ENCODE peak calls at places on chromosomes 1 and 21, in four cellular contexts. One of them, this sample, is unnamed.

GRCh38 chr1:87915771-87916170 is 587.1 kb downstream of the LMO4 start:
- DNase-seq in astrocyte of the spinal cord: no peak
- DNase-seq in LNCaP clone FGC: no peak
- DNase-seq in HL-60: no peak
- DNase-seq in this sample: no peak

GRCh38 chr1:63774617-63775417 is 1.0 kb downstream of the ROR1 start:
- DNase-seq in astrocyte of the spinal cord: peak
- DNase-seq in LNCaP clone FGC: no peak
- DNase-seq in HL-60: no peak
- DNase-seq in this sample: no peak

GRCh38 chr1:27038020-27038419 is 25.4 kb upstream of the TENT5B start:
- DNase-seq in astrocyte of the spinal cord: no peak
- DNase-seq in LNCaP clone FGC: no peak
- DNase-seq in HL-60: peak
- DNase-seq in this sample: no peak

GRCh38 chr1:173392895-173393654 is 84.1 kb upstream of the PRDX6 start:
- DNase-seq in astrocyte of the spinal cord: peak
- DNase-seq in LNCaP clone FGC: no peak
- DNase-seq in HL-60: no peak
- DNase-seq in this sample: peak

GRCh38 chr1:52032124-52032784 is 1.4 kb downstream of the KTI12 start:
- DNase-seq in astrocyte of the spinal cord: no peak
- DNase-seq in LNCaP clone FGC: no peak
- DNase-seq in HL-60: peak
- DNase-seq in this sample: no peak

GRCh38 chr1:168945870-168946269 is 160.6 kb upstream of the ATP1B1 start:
- DNase-seq in astrocyte of the spinal cord: no peak
- DNase-seq in LNCaP clone FGC: no peak
- DNase-seq in HL-60: no peak
- DNase-seq in this sample: no peak

GRCh38 chr21:34877485-34878128 is 171.5 kb downstream of the RUNX1 start:
- DNase-seq in astrocyte of the spinal cord: no peak
- DNase-seq in LNCaP clone FGC: peak
- DNase-seq in HL-60: no peak
- DNase-seq in this sample: no peak

GRCh38 chr1:24491577-24492360 is 10.9 kb upstream of the RCAN3 start:
- DNase-seq in astrocyte of the spinal cord: no peak
- DNase-seq in LNCaP clone FGC: no peak
- DNase-seq in HL-60: no peak
- DNase-seq in this sample: no peak

GRCh38 chr1:210222288-210223006 is 10.1 kb upstream of the SERTAD4 start:
- DNase-seq in astrocyte of the spinal cord: no peak
- DNase-seq in LNCaP clone FGC: peak
- DNase-seq in HL-60: no peak
- DNase-seq in this sample: no peak

GRCh38 chr1:91781916-91782622 is 103.9 kb downstream of the TGFBR3 start:
- DNase-seq in astrocyte of the spinal cord: no peak
- DNase-seq in LNCaP clone FGC: no peak
- DNase-seq in HL-60: no peak
- DNase-seq in this sample: no peak

GRCh38 chr1:31764307-31765040 is at the start of gene ADGRB2:
- DNase-seq in astrocyte of the spinal cord: no peak
- DNase-seq in LNCaP clone FGC: no peak
- DNase-seq in HL-60: no peak
- DNase-seq in this sample: no peak

GRCh38 chr1:215056584-215056983 is 26.0 kb upstream of the KCNK2 start:
- DNase-seq in astrocyte of the spinal cord: peak
- DNase-seq in LNCaP clone FGC: no peak
- DNase-seq in HL-60: no peak
- DNase-seq in this sample: no peak

GRCh38 chr1:115726570-115726969 is 41.9 kb downstream of the CASQ2 start:
- DNase-seq in astrocyte of the spinal cord: no peak
- DNase-seq in LNCaP clone FGC: no peak
- DNase-seq in HL-60: no peak
- DNase-seq in this sample: no peak

GRCh38 chr1:111541721-111542120 is 38.3 kb upstream of the ADORA3 start:
- DNase-seq in astrocyte of the spinal cord: peak
- DNase-seq in LNCaP clone FGC: no peak
- DNase-seq in HL-60: no peak
- DNase-seq in this sample: no peak

GRCh38 chr1:185823471-185823870 is 89.3 kb downstream of the HMCN1 start:
- DNase-seq in astrocyte of the spinal cord: peak
- DNase-seq in LNCaP clone FGC: no peak
- DNase-seq in HL-60: no peak
- DNase-seq in this sample: no peak

GRCh38 chr1:69657976-69658375 is 90.3 kb downstream of the LRRC7 start:
- DNase-seq in astrocyte of the spinal cord: no peak
- DNase-seq in LNCaP clone FGC: no peak
- DNase-seq in HL-60: no peak
- DNase-seq in this sample: no peak

GRCh38 chr1:198637157-198637556 is 1.7 kb upstream of the PTPRC start:
- DNase-seq in astrocyte of the spinal cord: no peak
- DNase-seq in LNCaP clone FGC: no peak
- DNase-seq in HL-60: no peak
- DNase-seq in this sample: no peak

GRCh38 chr1:15246960-15247614 is at the start of gene FHAD1:
- DNase-seq in astrocyte of the spinal cord: peak
- DNase-seq in LNCaP clone FGC: no peak
- DNase-seq in HL-60: no peak
- DNase-seq in this sample: no peak

GRCh38 chr1:185463011-185463410 is 146.0 kb upstream of the IVNS1ABP start:
- DNase-seq in astrocyte of the spinal cord: no peak
- DNase-seq in LNCaP clone FGC: no peak
- DNase-seq in HL-60: no peak
- DNase-seq in this sample: no peak

GRCh38 chr1:22077728-22078127 is 25.2 kb downstream of the CDC42 start:
- DNase-seq in astrocyte of the spinal cord: peak
- DNase-seq in LNCaP clone FGC: no peak
- DNase-seq in HL-60: no peak
- DNase-seq in this sample: no peak

GRCh38 chr1:41138549-41138948 is 103.6 kb downstream of the SCMH1 start:
- DNase-seq in astrocyte of the spinal cord: no peak
- DNase-seq in LNCaP clone FGC: no peak
- DNase-seq in HL-60: no peak
- DNase-seq in this sample: no peak

GRCh38 chr21:32771134-32771523 is 426 bp downstream of the PAXBP1 start:
- DNase-seq in astrocyte of the spinal cord: peak
- DNase-seq in LNCaP clone FGC: no peak
- DNase-seq in HL-60: peak
- DNase-seq in this sample: no peak

GRCh38 chr1:233424727-233425222 is 97.3 kb downstream of the MAP3K21 start:
- DNase-seq in astrocyte of the spinal cord: no peak
- DNase-seq in LNCaP clone FGC: no peak
- DNase-seq in HL-60: no peak
- DNase-seq in this sample: no peak
- TF ChIP-seq CTCF in astrocyte of the spinal cord: peak
- TF ChIP-seq CTCF in LNCaP clone FGC: peak
- TF ChIP-seq CTCF in HL-60: no peak
- TF ChIP-seq CTCF in this sample: peak

DNA sequence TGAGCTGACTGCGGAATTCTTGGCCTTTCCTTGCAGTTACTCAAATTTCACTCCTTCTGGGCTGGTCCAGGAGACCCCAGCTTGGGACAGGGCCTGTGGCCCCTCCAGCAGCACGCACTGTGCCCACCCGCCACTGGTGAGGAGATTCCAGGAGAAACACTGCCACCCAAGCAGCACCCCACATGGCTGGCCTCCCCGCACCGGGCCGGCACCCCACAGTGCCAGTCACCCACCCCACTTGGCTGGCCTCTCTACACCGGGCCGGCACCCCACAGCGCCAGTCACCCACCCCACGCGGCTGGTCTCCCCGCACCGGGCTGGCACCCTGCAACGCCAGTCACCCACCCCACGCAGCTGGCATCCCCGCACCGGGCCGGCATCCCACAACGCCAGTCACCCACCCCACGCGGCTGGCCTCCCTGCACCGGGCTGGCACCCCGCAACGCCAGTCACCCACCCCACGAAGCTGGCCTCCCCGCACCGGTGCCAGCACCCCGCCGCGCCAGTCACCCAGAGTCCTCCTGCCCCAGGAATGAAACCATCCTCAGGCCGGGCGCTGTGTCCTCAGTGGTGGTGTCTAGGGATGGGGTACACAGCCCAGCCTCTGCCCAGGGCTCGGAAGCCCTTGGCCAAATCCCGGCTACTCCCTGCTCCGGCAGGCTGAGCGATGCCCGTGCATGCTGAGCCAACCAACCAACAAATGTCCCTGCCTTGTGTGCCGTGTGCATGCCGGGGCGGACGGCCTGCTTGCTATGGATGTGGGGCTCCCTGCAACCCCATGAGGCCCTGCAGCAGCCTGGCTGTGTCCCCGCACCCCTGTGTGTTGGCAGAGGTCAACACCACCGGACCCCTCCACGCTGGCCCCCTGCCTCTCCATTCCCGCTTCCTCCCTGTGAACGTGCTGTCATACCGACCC is 38.6 kb upstream of the TSPEAR start:
- DNase-seq in astrocyte of the spinal cord: no peak
- DNase-seq in LNCaP clone FGC: no peak
- DNase-seq in HL-60: no peak
- DNase-seq in this sample: no peak
- TF ChIP-seq CTCF in astrocyte of the spinal cord: no peak
- TF ChIP-seq CTCF in LNCaP clone FGC: no peak
- TF ChIP-seq CTCF in HL-60: no peak
- TF ChIP-seq CTCF in this sample: no peak

DNA sequence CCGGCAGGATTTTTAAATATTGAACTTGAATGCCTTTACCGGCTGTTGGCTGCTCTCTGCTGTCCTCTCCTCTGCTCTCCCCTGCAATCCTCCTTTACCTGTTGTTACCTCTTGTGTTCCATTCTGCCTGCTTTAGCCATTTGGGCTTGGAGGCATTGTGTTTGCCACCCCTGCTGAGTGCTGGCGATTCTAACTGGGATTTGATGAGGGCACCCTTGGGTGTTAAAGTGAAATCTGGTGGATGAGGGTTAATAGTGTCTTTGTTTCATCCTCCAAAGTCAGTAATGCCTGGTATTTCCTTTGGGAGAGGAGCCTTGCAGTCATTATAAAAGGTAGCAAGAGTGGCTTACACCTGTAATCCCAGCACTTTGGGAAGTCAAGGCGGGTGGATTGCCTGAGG is 9.9 kb downstream of the SZRD1 start:
- DNase-seq in astrocyte of the spinal cord: no peak
- DNase-seq in LNCaP clone FGC: no peak
- DNase-seq in HL-60: no peak
- DNase-seq in this sample: no peak
- TF ChIP-seq CTCF in astrocyte of the spinal cord: no peak
- TF ChIP-seq CTCF in LNCaP clone FGC: no peak
- TF ChIP-seq CTCF in HL-60: no peak
- TF ChIP-seq CTCF in this sample: no peak

GRCh38 chr1:147665521-147665920 is 4.8 kb downstream of the ACP6 start:
- DNase-seq in astrocyte of the spinal cord: no peak
- DNase-seq in LNCaP clone FGC: no peak
- DNase-seq in HL-60: no peak
- DNase-seq in this sample: no peak
- TF ChIP-seq CTCF in astrocyte of the spinal cord: peak
- TF ChIP-seq CTCF in LNCaP clone FGC: no peak
- TF ChIP-seq CTCF in HL-60: no peak
- TF ChIP-seq CTCF in this sample: no peak

GRCh38 chr1:38875811-38876210 is 2.7 kb upstream of the MYCBP start:
- DNase-seq in astrocyte of the spinal cord: no peak
- DNase-seq in LNCaP clone FGC: no peak
- DNase-seq in HL-60: no peak
- DNase-seq in this sample: no peak

GRCh38 chr1:38872401-38873026 is 634 bp downstream of the MYCBP start:
- DNase-seq in astrocyte of the spinal cord: peak
- DNase-seq in LNCaP clone FGC: no peak
- DNase-seq in HL-60: peak
- DNase-seq in this sample: no peak

GRCh38 chr1:38870996-38871395 is 2.2 kb downstream of the MYCBP start:
- DNase-seq in astrocyte of the spinal cord: no peak
- DNase-seq in LNCaP clone FGC: no peak
- DNase-seq in HL-60: peak
- DNase-seq in this sample: no peak

GRCh38 chr1:38873027-38873969 is at the start of gene MYCBP:
- DNase-seq in astrocyte of the spinal cord: peak
- DNase-seq in LNCaP clone FGC: peak
- DNase-seq in HL-60: peak
- DNase-seq in this sample: peak
- TF ChIP-seq CTCF in astrocyte of the spinal cord: no peak
- TF ChIP-seq CTCF in LNCaP clone FGC: no peak
- TF ChIP-seq CTCF in HL-60: no peak
- TF ChIP-seq CTCF in this sample: no peak

GRCh38 chr1:112803906-112804762 is 89.0 kb upstream of the PPM1J start:
- DNase-seq in astrocyte of the spinal cord: peak
- DNase-seq in LNCaP clone FGC: peak
- DNase-seq in HL-60: peak
- DNase-seq in this sample: peak

GRCh38 chr1:112807999-112808398 is 92.9 kb upstream of the PPM1J start:
- DNase-seq in astrocyte of the spinal cord: no peak
- DNase-seq in LNCaP clone FGC: no peak
- DNase-seq in HL-60: no peak
- DNase-seq in this sample: no peak

GRCh38 chr1:112806090-112806642 is 91.0 kb upstream of the PPM1J start:
- DNase-seq in astrocyte of the spinal cord: no peak
- DNase-seq in LNCaP clone FGC: no peak
- DNase-seq in HL-60: no peak
- DNase-seq in this sample: no peak

GRCh38 chr1:112807117-112807516 is 92.0 kb upstream of the PPM1J start:
- DNase-seq in astrocyte of the spinal cord: no peak
- DNase-seq in LNCaP clone FGC: no peak
- DNase-seq in HL-60: no peak
- DNase-seq in this sample: no peak

DNA sequence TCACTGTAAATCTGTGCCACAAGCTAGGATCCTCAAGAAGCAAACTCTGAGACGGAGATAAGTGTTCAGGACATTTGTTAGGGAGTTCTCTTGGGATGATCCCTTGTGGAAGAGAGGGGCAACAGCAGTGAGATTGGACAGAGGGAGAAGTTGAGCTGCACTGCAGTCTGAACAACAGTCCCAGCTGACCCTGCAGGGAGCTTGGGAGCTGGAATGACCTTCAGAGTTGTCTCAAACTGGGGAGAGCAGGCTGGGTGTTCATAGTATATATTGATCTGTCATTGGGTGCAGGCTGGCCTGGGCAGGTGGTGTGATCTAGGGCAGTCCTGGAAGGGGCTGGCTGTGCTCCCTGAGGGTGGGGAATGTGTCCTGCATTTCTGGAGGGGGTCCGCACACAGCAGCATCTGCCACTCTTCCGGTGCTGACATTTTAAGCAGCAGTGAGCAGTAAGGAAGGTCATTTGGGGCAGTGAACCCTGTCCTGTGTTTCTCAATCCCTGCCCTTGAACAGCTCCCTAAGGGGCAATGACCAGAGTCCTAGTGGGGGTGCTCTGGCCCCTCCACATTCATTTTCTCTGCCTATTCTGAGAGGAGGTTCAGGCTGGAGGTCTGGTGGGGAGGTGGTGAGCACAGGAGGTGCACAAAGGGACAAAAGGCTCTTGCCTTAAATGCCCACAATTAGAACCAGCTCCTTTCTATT is 90.2 kb upstream of the PPM1J start:
- DNase-seq in astrocyte of the spinal cord: no peak
- DNase-seq in LNCaP clone FGC: no peak
- DNase-seq in HL-60: no peak
- DNase-seq in this sample: no peak
- TF ChIP-seq CTCF in astrocyte of the spinal cord: no peak
- TF ChIP-seq CTCF in LNCaP clone FGC: no peak
- TF ChIP-seq CTCF in HL-60: no peak
- TF ChIP-seq CTCF in this sample: no peak